ENCODE peak calls at places on chromosomes 12 and 14, in nine cellular contexts. W is body of pancreas, B is esophagus muscularis mucosa, O is heart left ventricle, R is esophagus squamous epithelium, T is HCT116, G is sigmoid colon, C is ovary, A is A549. D is an unnamed sample. For H3K4me1, the result is how much of the 10 kb centered on the place peaks cover.

GRCh38 chr14:73259837-73260236 is 22.5 kb downstream of the PAPLN start:
- DNase-seq in G (no peak), T (no peak), W (no peak), A (no peak), O (no peak), B (no peak), R (no peak), C (no peak), D (no peak)

GRCh38 chr14:27686137-27686536 is 1080.5 kb upstream of the FOXG1 start:
- DNase-seq in A (no peak), G (no peak), C (no peak), R (no peak), B (no peak), T (no peak), W (no peak), O (no peak), D (no peak)

GRCh38 chr12:63826002-63826585 is 18.4 kb upstream of the SRGAP1 start:
- DNase-seq in G (no peak), C (no peak), R (no peak), O (no peak), A (peak), T (peak), W (peak), B (no peak), D (no peak)

GRCh38 chr14:43169722-43170121 is 1337.4 kb downstream of the FSCB start:
- DNase-seq in C (no peak), A (no peak), O (no peak), W (no peak), R (no peak), G (no peak), B (no peak), T (no peak), D (no peak)

GRCh38 chr14:74955229-74955999 is at the start of gene PGF:
- DNase-seq in R (no peak), G (peak), A (peak), C (peak), T (peak), B (no peak), O (peak), W (peak), D (no peak)

GRCh38 chr12:22256076-22256475 is 78.4 kb downstream of the ST8SIA1 start:
- DNase-seq in G (no peak), B (no peak), T (no peak), W (no peak), O (no peak), R (no peak), A (no peak), C (no peak), D (no peak)

GRCh38 chr12:104605685-104606084 is 148.9 kb downstream of the CHST11 start:
- DNase-seq in O (peak), C (no peak), B (peak), T (no peak), R (no peak), G (peak), W (no peak), A (no peak), D (no peak)

GRCh38 chr12:19003987-19004619 is 125.4 kb upstream of the PLEKHA5 start:
- DNase-seq in G (no peak), T (no peak), O (no peak), B (no peak), A (no peak), R (no peak), W (no peak), C (no peak), D (no peak)

GRCh38 chr12:44775916-44776315 is 100.2 kb downstream of the NELL2 start:
- DNase-seq in O (no peak), A (no peak), R (no peak), T (no peak), W (no peak), B (no peak), C (no peak), G (no peak), D (no peak)

GRCh38 chr12:19757317-19757877 is 318.1 kb downstream of the AEBP2 start:
- DNase-seq in G (no peak), R (no peak), B (no peak), T (peak), O (no peak), A (no peak), W (no peak), C (no peak), D (no peak)

GRCh38 chr14:24952851-24953666 is 96.9 kb downstream of the STXBP6 start:
- DNase-seq in A (no peak), T (no peak), B (no peak), G (no peak), O (peak), W (no peak), C (no peak), R (no peak), D (no peak)

GRCh38 chr14:34199585-34199984 is 248.7 kb upstream of the EGLN3 start:
- DNase-seq in T (no peak), O (no peak), B (no peak), G (no peak), A (no peak), R (no peak), C (no peak), W (no peak), D (no peak)

GRCh38 chr14:64965356-64966000 is 6.7 kb downstream of the RAB15 start:
- DNase-seq in B (no peak), R (no peak), W (no peak), O (no peak), G (no peak), T (no peak), C (no peak), A (no peak), D (no peak)

DNA sequence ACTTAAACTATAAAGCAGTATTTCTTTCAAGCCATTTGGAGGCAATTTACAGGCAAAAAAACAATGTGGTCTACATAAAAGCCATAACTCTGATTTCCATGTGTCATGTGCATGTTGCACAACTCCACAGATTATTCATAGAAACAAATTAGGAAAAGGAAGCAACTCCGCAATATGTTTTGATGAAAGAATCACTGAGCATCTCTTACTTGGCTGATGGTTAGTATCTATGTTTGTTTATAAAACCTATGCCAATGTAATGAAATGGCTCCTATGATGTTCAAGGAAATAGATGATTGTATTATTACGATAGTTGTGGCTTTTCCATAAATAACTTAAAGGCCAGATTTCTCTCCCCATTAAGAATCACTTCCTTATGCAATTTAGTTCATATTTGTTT is 373.7 kb downstream of the CCDC91 start:
- DNase-seq in T (no peak), G (no peak), O (no peak), W (no peak), C (no peak), A (no peak), R (no peak), B (no peak), D (no peak)
- H3K27ac ChIP-seq in T (no peak), G (no peak), O (no peak), W (no peak), C (no peak), A (no peak), R (peak), B (no peak), D (peak)

GRCh38 chr14:35404246-35404495 is 378 bp downstream of the NFKBIA start:
- DNase-seq in B (no peak), T (no peak), G (no peak), R (no peak), W (no peak), C (no peak), O (no peak), A (no peak), D (no peak)

GRCh38 chr14:35403397-35404245 is 928 bp downstream of the NFKBIA start:
- DNase-seq in G (peak), O (peak), C (peak), T (peak), B (peak), W (peak), A (peak), R (peak), D (peak)

GRCh38 chr14:35406090-35406489 is 1.5 kb upstream of the NFKBIA start:
- DNase-seq in G (no peak), A (no peak), C (no peak), B (no peak), O (no peak), T (no peak), W (no peak), R (no peak), D (no peak)

GRCh38 chr14:35405304-35405996 is 901 bp upstream of the NFKBIA start:
- DNase-seq in T (no peak), O (peak), B (no peak), C (peak), R (no peak), A (no peak), G (peak), W (peak), D (no peak)

GRCh38 chr14:35404496-35405303 is at the start of gene NFKBIA:
- DNase-seq in O (peak), B (peak), W (peak), C (peak), A (peak), G (peak), T (peak), R (peak), D (no peak)
- TF ChIP-seq POLR2A in O (peak), B (peak), W (peak), C (peak), A (peak), G (peak), T (peak), R (peak), D (peak)

DNA sequence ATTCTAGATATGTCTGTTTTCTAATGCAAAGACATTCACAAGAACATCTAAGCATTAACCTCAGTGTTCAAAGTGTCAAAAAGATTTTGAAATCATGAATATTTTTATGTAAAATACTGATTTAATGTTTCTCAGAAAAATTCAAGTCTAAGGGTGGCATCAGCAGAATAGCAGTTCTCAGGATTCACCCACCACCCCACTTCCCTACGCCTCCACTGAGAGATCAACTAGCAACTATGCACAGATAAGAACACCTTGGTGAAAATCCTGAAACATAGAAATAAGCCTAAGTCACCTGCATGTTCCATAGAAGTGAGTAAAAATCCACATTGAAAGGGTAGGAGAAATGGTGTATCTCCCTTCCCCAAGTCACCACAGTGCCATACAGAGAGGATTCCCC is 40.9 kb upstream of the RHOJ start:
- DNase-seq in O (no peak), G (no peak), C (no peak), B (no peak), R (no peak), T (no peak), W (no peak), A (no peak), D (no peak)
- H3K4me1 ChIP-seq in O (under half), G (under half), C (under half), B (under half), R (under half), T (under half), W (under half), A (under half), D (under half)

GRCh38 chr12:53053223-53054111 is 3.6 kb downstream of the TNS2 start:
- DNase-seq in A (no peak), W (peak), T (peak), C (peak), G (peak), B (no peak), R (no peak), O (peak), D (no peak)

GRCh38 chr12:53054112-53054878 is 4.4 kb downstream of the TNS2 start:
- DNase-seq in R (peak), W (peak), O (peak), T (peak), G (peak), C (peak), B (peak), A (peak), D (no peak)

GRCh38 chr12:53056901-53057300 is 7.0 kb downstream of the TNS2 start:
- DNase-seq in C (no peak), R (no peak), T (no peak), A (no peak), G (peak), W (no peak), B (no peak), O (peak), D (no peak)

GRCh38 chr12:53056296-53056695 is 6.4 kb downstream of the TNS2 start:
- DNase-seq in B (no peak), G (peak), A (no peak), O (no peak), C (no peak), R (no peak), W (no peak), T (no peak), D (no peak)

GRCh38 chr12:53055471-53056266 is 5.8 kb downstream of the TNS2 start:
- DNase-seq in B (no peak), O (peak), C (peak), G (peak), R (no peak), A (no peak), W (no peak), T (no peak), D (no peak)
- H3K27ac ChIP-seq in B (peak), O (no peak), C (no peak), G (peak), R (peak), A (no peak), W (peak), T (no peak), D (peak)

D was measured in vagina.